ENCODE peak calls at places on chromosomes 1 and 21, in four cellular contexts. S is HepG2, P is GM12878, V is SK-N-SH. Z is an unnamed sample.

GRCh38 chr1:203702130-203702577 is 62.8 kb upstream of the LAX1 start:
- DNase-seq in P (peak; percentile 40), S (peak; percentile 36), V (peak; percentile 74), Z (peak; percentile 81)

GRCh38 chr1:171366816-171367215 is 52.8 kb downstream of the FMO4 start:
- DNase-seq in P (no peak), V (no peak), S (no peak), Z (no peak)

GRCh38 chr1:27598902-27599528 is 4.9 kb downstream of the AHDC1 start:
- DNase-seq in P (no peak), S (no peak), V (no peak), Z (peak; percentile 78)

GRCh38 chr21:27795418-27795817 is 828.5 kb upstream of the ADAMTS5 start:
- DNase-seq in S (no peak), V (no peak), P (no peak), Z (no peak)

GRCh38 chr21:31132574-31133242 is 94.4 kb upstream of the KRTAP19-8 start:
- DNase-seq in V (no peak), P (peak; percentile 93), S (no peak), Z (no peak)

GRCh38 chr1:186187601-186188000 is 187.5 kb downstream of the TPR start:
- DNase-seq in S (no peak), P (no peak), V (no peak), Z (no peak)

GRCh38 chr1:93773049-93773838 is 91.6 kb upstream of the BCAR3 start:
- DNase-seq in P (no peak), S (no peak), V (no peak), Z (no peak)

GRCh38 chr1:16032388-16033100 is 10.7 kb downstream of the CLCNKA start:
- DNase-seq in S (peak; percentile 82), P (no peak), V (peak; percentile 97), Z (peak; percentile 98)

GRCh38 chr1:27346991-27347627 is 5.3 kb downstream of the SYTL1 start:
- DNase-seq in P (no peak), S (no peak), V (no peak), Z (peak; percentile 40)

GRCh38 chr1:45225598-45225997 is 19.2 kb upstream of the ZSWIM5 start:
- DNase-seq in V (no peak), P (no peak), S (no peak), Z (no peak)

GRCh38 chr1:13751458-13751871 is 51.5 kb downstream of the PRDM2 start:
- DNase-seq in S (no peak), P (peak; percentile 37), V (no peak), Z (no peak)

GRCh38 chr1:116284819-116285390 is 88.1 kb upstream of the ATP1A1 start:
- DNase-seq in S (no peak), V (no peak), P (no peak), Z (no peak)

GRCh38 chr1:184380468-184380867 is 6.4 kb upstream of the C1orf21 start:
- DNase-seq in S (no peak), P (no peak), V (no peak), Z (no peak)

GRCh38 chr1:155856257-155856974 is 598 bp downstream of the GON4L start:
- DNase-seq in S (no peak), V (no peak), P (no peak), Z (no peak)

GRCh38 chr1:118254483-118254882 is 69.5 kb upstream of the SPAG17 start:
- DNase-seq in V (no peak), P (no peak), S (no peak), Z (no peak)

GRCh38 chr1:55560246-55560645 is 345.1 kb upstream of the USP24 start:
- DNase-seq in V (no peak), S (no peak), P (no peak), Z (no peak)

GRCh38 chr1:93701619-93702018 is 20.0 kb upstream of the BCAR3 start:
- DNase-seq in S (peak; percentile 53), P (no peak), V (peak; percentile 33), Z (no peak)

GRCh38 chr1:93673159-93673657 is 8.4 kb downstream of the BCAR3 start:
- DNase-seq in P (no peak), V (peak; percentile 40), S (no peak), Z (no peak)

GRCh38 chr1:229230893-229231753 is 39.8 kb upstream of the RAB4A start:
- DNase-seq in V (no peak), P (no peak), S (no peak), Z (no peak)

GRCh38 chr1:91529856-91530255 is 29.2 kb downstream of the CDC7 start:
- DNase-seq in V (no peak), S (no peak), P (no peak), Z (no peak)

GRCh38 chr1:185969524-185969991 is 235.4 kb downstream of the HMCN1 start:
- DNase-seq in P (no peak), V (no peak), S (no peak), Z (no peak)

GRCh38 chr21:41692216-41692615 is 74.6 kb downstream of the RIPK4 start:
- DNase-seq in S (no peak), V (no peak), P (no peak), Z (no peak)

GRCh38 chr1:94607398-94607797 is 65.8 kb upstream of the F3 start:
- DNase-seq in P (no peak), S (no peak), V (no peak), Z (no peak)

GRCh38 chr1:207181838-207182237 is 77.8 kb downstream of the C4BPA start:
- DNase-seq in V (no peak), S (no peak), P (no peak), Z (no peak)

GRCh38 chr1:35660581-35661473 is 19.5 kb upstream of the PSMB2 start:
- DNase-seq in V (no peak), S (no peak), P (no peak), Z (peak; percentile 65)
- TF ChIP-seq NFIC in V (no peak), S (no peak), P (no peak), Z (no peak)

DNA sequence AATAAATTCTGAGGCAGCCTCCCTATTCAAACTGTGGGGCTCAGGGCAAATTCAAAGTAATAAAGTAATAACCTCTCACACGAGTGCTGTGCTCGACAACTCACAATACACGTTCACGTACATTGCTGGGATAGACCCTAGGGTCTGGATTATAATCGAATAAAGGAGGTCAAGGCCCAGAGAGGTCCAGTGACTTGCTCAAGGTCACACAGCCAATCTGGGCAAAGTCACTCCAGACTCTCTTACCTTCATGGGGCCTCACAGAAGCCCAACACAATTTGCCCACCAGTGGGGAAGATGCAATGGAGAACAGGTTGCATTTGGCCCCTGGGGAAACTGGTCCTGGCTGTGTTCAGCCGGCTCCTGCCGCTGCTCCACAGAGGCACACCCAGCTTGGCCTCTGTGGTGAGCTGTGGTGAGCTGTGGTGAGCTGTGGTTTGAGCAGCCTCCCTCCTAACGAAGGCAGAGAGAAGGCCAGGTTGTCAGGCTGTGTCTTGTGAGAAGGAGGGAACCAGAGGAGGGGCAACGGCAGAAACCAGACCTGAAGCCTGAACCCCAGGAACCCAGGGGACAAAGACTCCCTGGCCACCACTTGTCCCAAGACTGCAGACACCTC is 35.1 kb downstream of the NUAK2 start:
- DNase-seq in P (peak; percentile 84), S (no peak), V (no peak), Z (no peak)
- TF ChIP-seq NFIC in P (peak; percentile 76), S (no peak), V (no peak), Z (no peak)

GRCh38 chr21:45680215-45680614 is 36.7 kb downstream of the PCBP3 start:
- DNase-seq in P (no peak), V (no peak), S (no peak), Z (no peak)
- TF ChIP-seq NFIC in P (no peak), V (no peak), S (no peak), Z (no peak)

GRCh38 chr1:228079601-228080263 is 2.8 kb upstream of the ARF1 start:
- DNase-seq in S (no peak), P (no peak), V (no peak), Z (no peak)
- TF ChIP-seq NFIC in S (no peak), P (no peak), V (no peak), Z (no peak)

GRCh38 chr1:21391497-21391896 is 48.4 kb upstream of the NBPF3 start:
- DNase-seq in S (no peak), V (no peak), P (no peak), Z (no peak)

GRCh38 chr1:21397813-21398188 is 42.1 kb upstream of the NBPF3 start:
- DNase-seq in V (no peak), P (no peak), S (no peak), Z (peak; percentile 37)

GRCh38 chr1:21396516-21396915 is 43.4 kb upstream of the NBPF3 start:
- DNase-seq in P (no peak), S (no peak), V (no peak), Z (no peak)

DNA sequence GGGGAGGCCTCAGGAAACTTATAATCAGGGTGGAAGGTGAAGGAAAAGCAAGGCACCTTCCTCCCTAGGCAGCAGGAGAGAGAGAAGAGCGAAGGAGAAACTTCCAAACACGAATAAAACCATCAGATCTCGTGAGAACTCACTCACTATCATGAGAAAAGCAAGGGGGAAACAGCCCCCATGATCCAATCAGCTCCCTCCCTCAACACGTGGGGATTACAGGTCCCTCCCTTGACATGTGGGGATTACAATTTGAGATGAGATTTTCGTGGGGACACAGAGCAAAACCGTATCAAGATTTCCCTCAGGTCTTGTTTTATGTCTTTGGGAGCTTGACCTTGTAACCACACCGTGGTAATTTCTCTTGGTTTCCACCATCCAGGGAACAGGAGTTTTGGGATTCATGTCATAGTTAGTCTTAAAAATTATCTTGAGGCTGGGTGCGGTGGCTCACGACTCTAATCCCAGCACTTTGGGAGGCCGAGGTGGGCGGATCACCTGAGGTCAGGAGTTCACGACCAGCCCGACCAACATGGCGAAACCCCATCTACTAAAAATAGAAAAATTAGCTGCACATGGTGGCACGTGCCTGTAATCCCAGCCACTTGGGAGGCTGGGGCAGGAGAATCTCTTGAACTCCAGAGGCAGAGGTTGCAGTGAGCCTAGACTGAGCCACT is 47.2 kb upstream of the NBPF3 start:
- DNase-seq in P (no peak), V (no peak), S (no peak), Z (no peak)
- TF ChIP-seq NFIC in P (no peak), V (no peak), S (no peak), Z (no peak)

GRCh38 chr1:96538883-96539282 is 182.7 kb upstream of the PTBP2 start:
- DNase-seq in P (no peak), V (peak; percentile 55), S (no peak), Z (no peak)

GRCh38 chr1:96536576-96536975 is 185.0 kb upstream of the PTBP2 start:
- DNase-seq in V (no peak), S (no peak), P (no peak), Z (no peak)

GRCh38 chr1:96533820-96534219 is 187.8 kb upstream of the PTBP2 start:
- DNase-seq in S (no peak), V (no peak), P (no peak), Z (no peak)

GRCh38 chr1:96541491-96541890 is 180.1 kb upstream of the PTBP2 start:
- DNase-seq in P (no peak), V (no peak), S (no peak), Z (no peak)

GRCh38 chr1:96538001-96538649 is 183.5 kb upstream of the PTBP2 start:
- DNase-seq in V (peak; percentile 13), S (peak; percentile 31), P (no peak), Z (no peak)
- TF ChIP-seq NFIC in V (no peak), S (no peak), P (no peak), Z (no peak)

DNA sequence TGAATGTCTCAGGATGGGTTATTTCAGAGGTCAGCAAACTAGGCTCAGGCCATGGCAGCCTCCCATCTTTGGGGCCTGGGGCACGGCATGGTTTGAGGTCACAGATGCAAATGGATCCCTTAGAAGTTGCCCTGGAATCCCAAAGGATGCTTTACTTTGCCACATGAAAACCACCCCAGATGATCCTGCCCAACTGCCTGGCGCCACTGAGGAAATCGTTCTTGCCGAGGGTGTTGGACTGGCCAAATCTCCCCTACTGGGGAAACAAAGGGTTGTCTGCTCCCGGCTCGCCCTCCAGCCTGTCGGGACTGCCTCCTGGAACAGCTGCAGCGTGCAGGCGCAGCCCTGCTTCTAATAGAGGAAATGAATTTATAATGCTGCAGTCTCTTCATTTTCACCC is 173.0 kb upstream of the LMO4 start:
- DNase-seq in S (no peak), V (peak; percentile 26), P (no peak), Z (no peak)
- TF ChIP-seq NFIC in S (no peak), V (no peak), P (no peak), Z (no peak)